ENCODE peak calls at places on chromosomes 6 and 20, in eight cellular contexts. V, E, K, R, F, N, I and W are unnamed samples.

GRCh38 chr20:36408219-36408618 is 102.1 kb downstream of the DLGAP4 start:
- DNase-seq in V (peak), E (no peak), K (peak), R (no peak), F (peak), N (peak), I (no peak), W (no peak)

GRCh38 chr6:107185570-107185969 is 70.3 kb upstream of the BEND3 start:
- DNase-seq in V (peak), E (no peak), K (no peak), R (no peak), F (peak), N (no peak), I (no peak), W (no peak)

GRCh38 chr6:79586548-79586947 is 44.6 kb upstream of the SH3BGRL2 start:
- DNase-seq in V (peak), E (no peak), K (no peak), R (no peak), F (peak), N (no peak), I (no peak), W (no peak)

GRCh38 chr6:44311304-44311703 is 1.8 kb downstream of the AARS2 start:
- DNase-seq in V (no peak), E (no peak), K (no peak), R (no peak), F (no peak), N (no peak), I (no peak), W (no peak)

GRCh38 chr6:80530096-80530495 is 423.6 kb downstream of the BCKDHB start:
- DNase-seq in V (no peak), E (no peak), K (no peak), R (no peak), F (no peak), N (no peak), I (no peak), W (no peak)

GRCh38 chr6:71080793-71081192 is 123.9 kb upstream of the B3GAT2 start:
- DNase-seq in V (no peak), E (no peak), K (peak), R (no peak), F (peak), N (no peak), I (no peak), W (no peak)

GRCh38 chr20:5569021-5569420 is 181.2 kb upstream of the SHLD1 start:
- DNase-seq in V (peak), E (peak), K (peak), R (no peak), F (peak), N (no peak), I (peak), W (no peak)

GRCh38 chr20:3313681-3314080 is 74.7 kb upstream of the SLC4A11 start:
- DNase-seq in V (no peak), E (no peak), K (no peak), R (no peak), F (no peak), N (peak), I (no peak), W (no peak)

GRCh38 chr6:4281341-4282293 is 146.2 kb upstream of the ECI2 start:
- DNase-seq in V (peak), E (no peak), K (no peak), R (no peak), F (peak), N (peak), I (no peak), W (peak)

GRCh38 chr6:30963641-30964040 is 19.9 kb upstream of the MUC21 start:
- DNase-seq in V (peak), E (no peak), K (no peak), R (no peak), F (no peak), N (peak), I (no peak), W (no peak)

GRCh38 chr6:98343004-98343403 is 491.4 kb upstream of the POU3F2 start:
- DNase-seq in V (no peak), E (no peak), K (no peak), R (no peak), F (no peak), N (no peak), I (no peak), W (no peak)

GRCh38 chr6:105851181-105851580 is 235.0 kb upstream of the PRDM1 start:
- DNase-seq in V (no peak), E (no peak), K (peak), R (no peak), F (no peak), N (no peak), I (no peak), W (no peak)

GRCh38 chr20:59988141-59988540 is 29.9 kb downstream of the CDH26 start:
- DNase-seq in V (peak), E (no peak), K (no peak), R (no peak), F (peak), N (peak), I (no peak), W (no peak)

GRCh38 chr6:31345026-31345730 is 11.8 kb downstream of the HLA-B start:
- DNase-seq in V (no peak), E (no peak), K (no peak), R (no peak), F (no peak), N (no peak), I (no peak), W (no peak)

GRCh38 chr6:35483892-35484645 is 12.8 kb downstream of the TEAD3 start:
- DNase-seq in V (no peak), E (no peak), K (no peak), R (peak), F (no peak), N (no peak), I (no peak), W (no peak)

GRCh38 chr6:87785229-87785862 is 83.3 kb upstream of the AKIRIN2 start:
- DNase-seq in V (no peak), E (no peak), K (no peak), R (no peak), F (no peak), N (no peak), I (no peak), W (no peak)

DNA sequence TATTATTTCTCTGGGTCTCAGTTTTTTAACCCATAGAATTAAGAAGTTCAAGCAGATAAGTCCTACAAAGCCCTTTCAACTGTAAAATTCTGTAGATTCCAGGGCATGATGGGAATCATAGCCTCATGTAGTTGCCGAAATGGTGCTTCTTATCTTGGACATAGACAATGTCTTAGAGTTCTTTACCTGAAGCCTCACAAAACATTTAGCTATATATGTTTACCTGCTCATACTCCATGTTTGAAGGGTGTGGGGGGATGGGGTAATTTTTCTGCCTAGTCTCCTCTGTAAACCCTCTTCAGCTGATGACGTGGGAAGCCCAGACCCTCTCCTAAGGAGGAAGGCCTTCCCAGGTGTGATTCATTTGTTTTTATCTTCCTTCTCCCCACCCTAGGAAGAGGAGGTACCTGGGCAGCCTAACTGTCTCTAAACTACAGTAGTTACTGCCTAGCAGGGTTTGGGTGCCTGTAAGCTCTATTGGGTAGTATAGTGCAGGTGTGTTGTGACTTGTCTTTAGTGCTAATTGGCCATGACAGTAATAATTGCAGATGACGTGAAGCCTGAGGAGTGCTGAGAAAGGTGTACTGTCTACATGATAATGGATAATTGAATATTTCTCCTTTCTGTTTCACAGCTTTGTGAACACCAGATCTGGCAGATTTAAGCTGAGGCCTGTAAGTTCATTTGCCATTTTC is 230.8 kb downstream of the TFAP2B start:
- DNase-seq in V (no peak), E (no peak), K (no peak), R (no peak), F (no peak), N (no peak), I (no peak), W (no peak)
- H3K4me3 ChIP-seq in V (no peak), E (no peak), K (no peak), R (no peak), F (no peak), N (no peak), I (no peak), W (no peak)

GRCh38 chr20:50267866-50268219 is 77.2 kb downstream of the CEBPB start:
- DNase-seq in V (no peak), E (no peak), K (no peak), R (no peak), F (no peak), N (no peak), I (no peak), W (no peak)
- H3K4me3 ChIP-seq in V (no peak), E (no peak), K (no peak), R (no peak), F (no peak), N (no peak), I (no peak), W (no peak)

DNA sequence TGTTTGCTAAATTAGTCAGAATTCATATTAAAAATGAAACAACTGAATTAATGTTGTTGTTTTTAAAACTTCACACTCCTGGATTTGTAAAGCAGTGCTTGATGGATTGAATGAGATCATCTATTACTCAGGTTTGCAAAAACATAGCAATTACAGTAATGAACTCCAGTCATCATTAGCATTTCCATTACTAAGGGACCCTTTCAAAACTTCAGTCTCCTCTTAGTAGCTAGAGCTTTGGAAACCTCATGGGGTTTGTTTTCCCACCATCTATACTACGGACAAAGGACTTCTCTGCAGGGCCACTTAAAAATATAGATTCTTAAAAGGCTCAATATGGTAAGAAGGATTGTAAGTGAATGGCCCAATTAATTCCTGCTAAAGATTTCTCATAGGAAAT is 209.9 kb upstream of the PRND start:
- DNase-seq in V (no peak), E (no peak), K (no peak), R (no peak), F (no peak), N (no peak), I (no peak), W (no peak)
- H3K4me3 ChIP-seq in V (no peak), E (no peak), K (no peak), R (no peak), F (no peak), N (no peak), I (no peak), W (no peak)

GRCh38 chr6:21594427-21595264 is 1.1 kb downstream of the SOX4 start:
- DNase-seq in V (peak), E (no peak), K (peak), R (peak), F (peak), N (peak), I (peak), W (no peak)
- H3K4me3 ChIP-seq in V (peak), E (peak), K (peak), R (peak), F (peak), N (peak), I (peak), W (peak)

GRCh38 chr6:142728910-142729481 is 216.0 kb downstream of the HIVEP2 start:
- DNase-seq in V (no peak), E (no peak), K (no peak), R (no peak), F (peak), N (no peak), I (no peak), W (no peak)
- H3K4me3 ChIP-seq in V (no peak), E (no peak), K (no peak), R (no peak), F (no peak), N (no peak), I (peak), W (no peak)

GRCh38 chr6:147301070-147301469 is 96.9 kb downstream of the STXBP5 start:
- DNase-seq in V (no peak), E (no peak), K (no peak), R (no peak), F (no peak), N (no peak), I (no peak), W (no peak)

GRCh38 chr6:147298461-147298860 is 94.2 kb downstream of the STXBP5 start:
- DNase-seq in V (peak), E (no peak), K (no peak), R (no peak), F (no peak), N (no peak), I (no peak), W (no peak)

GRCh38 chr6:147297124-147297523 is 92.9 kb downstream of the STXBP5 start:
- DNase-seq in V (no peak), E (no peak), K (no peak), R (no peak), F (no peak), N (no peak), I (no peak), W (no peak)

GRCh38 chr6:147299035-147299434 is 94.8 kb downstream of the STXBP5 start:
- DNase-seq in V (no peak), E (no peak), K (no peak), R (no peak), F (no peak), N (no peak), I (no peak), W (no peak)

DNA sequence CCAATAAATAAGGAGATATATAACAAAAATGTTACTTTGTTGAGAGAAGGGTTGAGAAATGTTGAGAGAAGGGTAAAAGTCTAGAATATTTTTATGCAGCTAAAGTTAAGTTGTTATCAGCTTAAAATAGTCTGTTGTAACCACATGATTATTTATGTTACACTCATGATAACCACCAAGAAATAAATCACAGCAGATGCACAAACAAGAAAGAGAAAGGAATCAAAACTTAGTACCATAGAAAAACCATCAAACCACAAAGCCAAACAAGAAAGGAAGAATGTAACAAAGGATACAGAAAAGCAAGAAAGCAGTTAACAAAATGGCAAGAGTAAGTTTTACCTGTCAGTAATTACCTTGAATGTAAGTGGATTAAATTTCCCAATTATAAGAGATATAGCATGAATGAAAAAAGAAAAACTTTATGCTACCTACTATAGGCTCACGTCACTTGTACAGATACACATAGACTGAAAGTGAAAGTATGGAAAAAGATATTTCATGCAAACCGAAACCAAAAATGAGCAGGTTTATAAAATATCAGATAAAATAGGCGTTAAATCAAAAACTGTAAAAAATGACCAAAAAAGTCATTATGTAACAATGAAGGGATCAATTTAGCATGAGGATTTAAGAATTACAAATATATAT is 93.6 kb downstream of the STXBP5 start:
- DNase-seq in V (no peak), E (no peak), K (no peak), R (no peak), F (no peak), N (no peak), I (no peak), W (no peak)
- H3K4me3 ChIP-seq in V (no peak), E (no peak), K (no peak), R (no peak), F (no peak), N (no peak), I (no peak), W (no peak)

GRCh38 chr6:144007779-144008500 is at the start of gene PLAGL1:
- DNase-seq in V (peak), E (no peak), K (peak), R (peak), F (peak), N (peak), I (no peak), W (no peak)
- H3K4me3 ChIP-seq in V (peak), E (peak), K (peak), R (peak), F (peak), N (peak), I (no peak), W (peak)